ENCODE peak calls at places on chromosomes 16 and 17, in ten cellular contexts. S is stomach, M is AG04450, P is left ventricle myocardium inferior, E is WTC11, N is pancreas, U is astrocyte of the spinal cord, R is ovary, X is esophagus muscularis mucosa, K is AG10803. W is an unnamed sample.

GRCh38 chr16:88652763-88653065 is 1.9 kb upstream of the CYBA start:
- DNase-seq in S (no peak), M (no peak), P (no peak), E (peak; percentile 10), N (no peak), U (no peak), R (no peak), X (no peak), K (no peak), W (no peak)

GRCh38 chr16:50427107-50427506 is 58.3 kb upstream of the BRD7 start:
- DNase-seq in S (no peak), M (no peak), P (no peak), E (no peak), N (no peak), U (no peak), R (no peak), X (peak; percentile 70), K (no peak), W (no peak)

GRCh38 chr16:46830417-46830901 is 521 bp downstream of the C16orf87 start:
- DNase-seq in S (peak; percentile 46), M (no peak), P (peak; percentile 52), E (peak; percentile 57), N (peak; percentile 50), U (peak; percentile 1), R (no peak), X (no peak), K (peak; percentile 6), W (peak; percentile 38)

GRCh38 chr17:2371183-2372130 is 29.4 kb downstream of the MNT start:
- DNase-seq in S (no peak), M (no peak), P (no peak), E (no peak), N (no peak), U (no peak), R (no peak), X (no peak), K (no peak), W (no peak)

GRCh38 chr17:69625449-69625848 is 211.0 kb downstream of the MAP2K6 start:
- DNase-seq in S (no peak), M (no peak), P (no peak), E (no peak), N (no peak), U (no peak), R (no peak), X (no peak), K (no peak), W (no peak)

GRCh38 chr17:16872836-16873653 is 98.9 kb downstream of the TNFRSF13B start:
- DNase-seq in S (peak; percentile 45), M (no peak), P (no peak), E (peak; percentile 73), N (no peak), U (no peak), R (no peak), X (no peak), K (no peak), W (peak; percentile 53)

GRCh38 chr17:3773511-3773910 is 27.5 kb downstream of the ITGAE start:
- DNase-seq in S (no peak), M (peak; percentile 34), P (no peak), E (no peak), N (no peak), U (peak; percentile 23), R (no peak), X (no peak), K (peak; percentile 42), W (peak; percentile 6)

GRCh38 chr16:72785886-72786285 is 262.0 kb downstream of the ZFHX3 start:
- DNase-seq in S (no peak), M (no peak), P (no peak), E (no peak), N (no peak), U (peak; percentile 38), R (no peak), X (no peak), K (peak; percentile 12), W (no peak)

GRCh38 chr17:75845058-75845711 is 981 bp upstream of the UNC13D start:
- DNase-seq in S (peak; percentile 93), M (no peak), P (peak; percentile 83), E (peak; percentile 88), N (peak; percentile 94), U (peak; percentile 48), R (no peak), X (no peak), K (peak; percentile 68), W (peak; percentile 77)

GRCh38 chr16:1054660-1055556 is 17.6 kb upstream of the SSTR5 start:
- DNase-seq in S (peak; percentile 68), M (peak; percentile 18), P (peak; percentile 70), E (peak; percentile 88), N (no peak), U (peak; percentile 27), R (peak; percentile 58), X (no peak), K (peak; percentile 37), W (peak; percentile 47)

GRCh38 chr16:69399361-69399760 is 13.6 kb upstream of the TERF2 start:
- DNase-seq in S (no peak), M (no peak), P (no peak), E (no peak), N (no peak), U (peak; percentile 13), R (no peak), X (no peak), K (peak; percentile 48), W (no peak)

GRCh38 chr16:69396187-69397061 is 10.6 kb upstream of the TERF2 start:
- DNase-seq in S (peak; percentile 78), M (peak; percentile 92), P (no peak), E (peak; percentile 71), N (peak; percentile 76), U (peak; percentile 92), R (peak; percentile 68), X (no peak), K (peak; percentile 97), W (peak; percentile 97)

GRCh38 chr16:69397821-69398521 is 12.2 kb upstream of the TERF2 start:
- DNase-seq in S (no peak), M (no peak), P (no peak), E (peak; percentile 53), N (peak; percentile 62), U (peak; percentile 81), R (peak; percentile 46), X (no peak), K (peak; percentile 82), W (peak; percentile 76)

GRCh38 chr16:69393898-69394849 is 8.4 kb upstream of the TERF2 start:
- DNase-seq in S (no peak), M (no peak), P (no peak), E (no peak), N (no peak), U (no peak), R (no peak), X (no peak), K (no peak), W (no peak)

DNA sequence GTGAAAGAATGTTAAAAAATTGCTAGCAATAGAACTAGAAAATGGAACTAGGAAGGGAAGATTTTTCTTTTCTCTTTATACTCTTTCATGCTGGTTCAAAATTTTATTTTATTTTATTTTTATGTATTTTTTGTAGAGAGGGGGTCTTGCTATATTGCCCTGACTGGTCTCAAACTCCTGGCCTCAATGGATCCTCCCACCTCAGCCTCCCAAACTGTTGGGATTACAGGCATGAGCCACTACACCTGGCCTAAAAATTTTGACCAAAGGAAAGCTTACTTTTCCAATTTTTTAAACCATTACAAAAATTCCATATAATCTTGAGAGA is 10.0 kb upstream of the TERF2 start:
- DNase-seq in S (no peak), M (no peak), P (no peak), E (no peak), N (no peak), U (no peak), R (no peak), X (no peak), K (no peak), W (no peak)
- TF ChIP-seq CTCF in S (no peak), M (no peak), P (no peak), E (no peak), N (peak; percentile 31), U (no peak), R (no peak), X (no peak), K (no peak), W (no peak)

DNA sequence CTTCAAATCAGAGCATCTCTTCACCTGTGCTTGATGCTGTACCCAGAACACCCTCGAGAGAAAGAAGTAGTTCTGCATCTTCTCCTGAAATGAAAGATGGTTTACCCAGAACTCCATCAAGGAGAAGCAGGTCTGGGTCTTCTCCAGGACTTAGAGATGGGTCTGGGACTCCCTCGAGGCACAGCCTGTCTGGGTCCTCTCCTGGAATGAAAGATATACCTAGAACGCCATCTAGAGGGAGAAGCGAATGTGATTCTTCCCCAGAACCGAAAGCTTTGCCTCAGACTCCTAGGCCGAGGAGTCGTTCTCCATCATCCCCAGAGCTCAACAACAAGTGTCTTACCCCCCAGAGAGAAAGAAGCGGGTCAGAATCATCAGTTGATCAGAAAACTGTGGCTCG is 12.3 kb downstream of the SRRM2 start:
- DNase-seq in S (no peak), M (no peak), P (no peak), E (no peak), N (no peak), U (no peak), R (no peak), X (no peak), K (no peak), W (no peak)
- TF ChIP-seq CTCF in S (no peak), M (no peak), P (no peak), E (no peak), N (no peak), U (no peak), R (no peak), X (no peak), K (no peak), W (no peak)

GRCh38 chr16:87056083-87056482 is 261.1 kb downstream of the C16orf95 start:
- DNase-seq in S (no peak), M (no peak), P (no peak), E (no peak), N (no peak), U (peak; percentile 47), R (no peak), X (no peak), K (peak; percentile 33), W (peak; percentile 24)
- TF ChIP-seq CTCF in S (no peak), M (peak; percentile 47), P (peak; percentile 45), E (no peak), N (no peak), U (peak; percentile 52), R (no peak), X (no peak), K (peak; percentile 45), W (peak; percentile 14)

GRCh38 chr17:81487487-81488275 is 24.9 kb downstream of the ACTG1 start:
- DNase-seq in S (peak; percentile 85), M (no peak), P (peak; percentile 85), E (peak; percentile 69), N (peak; percentile 74), U (peak; percentile 57), R (peak; percentile 83), X (no peak), K (peak; percentile 60), W (peak; percentile 47)

GRCh38 chr17:81489012-81489968 is 23.3 kb downstream of the ACTG1 start:
- DNase-seq in S (no peak), M (no peak), P (no peak), E (no peak), N (no peak), U (no peak), R (no peak), X (no peak), K (no peak), W (no peak)

GRCh38 chr17:81489986-81490598 is 22.5 kb downstream of the ACTG1 start:
- DNase-seq in S (no peak), M (no peak), P (no peak), E (no peak), N (no peak), U (no peak), R (no peak), X (no peak), K (no peak), W (no peak)

GRCh38 chr17:81487089-81487486 is 25.5 kb downstream of the ACTG1 start:
- DNase-seq in S (no peak), M (no peak), P (no peak), E (no peak), N (no peak), U (no peak), R (no peak), X (no peak), K (no peak), W (no peak)

GRCh38 chr17:81488276-81488860 is 24.2 kb downstream of the ACTG1 start:
- DNase-seq in S (no peak), M (no peak), P (no peak), E (no peak), N (no peak), U (no peak), R (no peak), X (no peak), K (no peak), W (no peak)
- TF ChIP-seq CTCF in S (no peak), M (no peak), P (no peak), E (no peak), N (no peak), U (no peak), R (no peak), X (no peak), K (no peak), W (no peak)

W was measured in MCF 10A.